ENCODE peak calls at places on chromosomes 12 and 14, in nine cellular contexts. C, D, P, A, S, Q, H, G and L are unnamed samples.

GRCh38 chr12:103751171-103751570 is 89.9 kb downstream of the NT5DC3 start:
- DNase-seq in H (no peak), P (no peak), Q (no peak), C (no peak), A (no peak), G (peak; percentile 81), S (no peak), D (peak; percentile 23), L (no peak)

GRCh38 chr14:96263347-96264199 is 7.6 kb downstream of the BDKRB1 start:
- DNase-seq in C (peak; percentile 2), S (no peak), A (peak; percentile 13), Q (no peak), D (no peak), P (no peak), G (no peak), H (no peak), L (no peak)

GRCh38 chr12:7844131-7844530 is 28.6 kb downstream of the SLC2A14 start:
- DNase-seq in P (peak; percentile 25), D (no peak), A (no peak), H (no peak), C (no peak), S (no peak), G (no peak), Q (no peak), L (no peak)

GRCh38 chr12:51496907-51497306 is 72.3 kb downstream of the SLC4A8 start:
- DNase-seq in D (no peak), G (no peak), S (no peak), Q (no peak), A (no peak), P (no peak), H (no peak), C (no peak), L (no peak)

GRCh38 chr14:51341338-51341737 is 101.3 kb downstream of the TMX1 start:
- DNase-seq in S (no peak), H (no peak), C (no peak), A (no peak), P (no peak), Q (peak; percentile 49), G (no peak), D (no peak), L (no peak)

GRCh38 chr12:46553911-46554310 is 181.3 kb upstream of the SLC38A2 start:
- DNase-seq in D (no peak), A (no peak), S (no peak), G (no peak), C (no peak), Q (peak; percentile 27), H (no peak), P (no peak), L (no peak)

GRCh38 chr12:93783827-93784226 is 106.7 kb downstream of the CRADD start:
- DNase-seq in C (no peak), G (no peak), P (no peak), D (no peak), A (no peak), H (no peak), S (no peak), Q (no peak), L (peak; percentile 76)

GRCh38 chr12:101963703-101964102 is 86.3 kb downstream of the DRAM1 start:
- DNase-seq in A (no peak), G (no peak), Q (no peak), D (no peak), C (no peak), H (no peak), S (peak; percentile 16), P (no peak), L (peak; percentile 29)

GRCh38 chr12:46752396-46752795 is 73.4 kb downstream of the SLC38A4 start:
- DNase-seq in H (no peak), P (no peak), A (no peak), G (no peak), D (no peak), C (no peak), Q (peak; percentile 76), S (no peak), L (no peak)

GRCh38 chr14:88706425-88706824 is 86.3 kb downstream of the EML5 start:
- DNase-seq in A (no peak), C (no peak), Q (peak; percentile 76), H (no peak), P (peak; percentile 5), D (no peak), G (no peak), S (no peak), L (no peak)

GRCh38 chr14:100534528-100535286 is 52.5 kb downstream of the BEGAIN start:
- DNase-seq in P (no peak), H (peak; percentile 23), S (no peak), C (no peak), A (peak; percentile 77), Q (no peak), D (no peak), G (peak; percentile 61), L (peak; percentile 43)

GRCh38 chr12:78726854-78727253 is 137.7 kb upstream of the SYT1 start:
- DNase-seq in Q (no peak), G (no peak), D (no peak), A (no peak), C (no peak), P (no peak), S (no peak), H (no peak), L (no peak)

GRCh38 chr14:69644814-69645213 is 33.4 kb downstream of the SUSD6 start:
- DNase-seq in C (no peak), P (no peak), G (no peak), A (no peak), S (no peak), D (no peak), Q (no peak), H (no peak), L (no peak)

GRCh38 chr12:46266382-46266791 is 2.5 kb downstream of the SLC38A1 start:
- DNase-seq in D (peak; percentile 36), G (no peak), S (no peak), A (no peak), H (no peak), Q (peak; percentile 77), P (peak; percentile 31), C (peak; percentile 42), L (peak; percentile 37)

GRCh38 chr12:45174595-45174994 is 41.3 kb upstream of the ANO6 start:
- DNase-seq in G (no peak), Q (no peak), P (no peak), S (no peak), C (no peak), H (no peak), A (no peak), D (no peak), L (no peak)

GRCh38 chr14:50335989-50336391 is 23.9 kb downstream of the DMAC2L start:
- DNase-seq in P (peak; percentile 52), H (no peak), D (no peak), A (no peak), Q (no peak), C (no peak), S (peak; percentile 28), G (peak; percentile 62), L (peak; percentile 82)

GRCh38 chr12:92055877-92056276 is 89.8 kb downstream of the BTG1 start:
- DNase-seq in S (no peak), Q (peak; percentile 84), G (no peak), C (no peak), A (peak; percentile 53), P (no peak), H (no peak), D (no peak), L (no peak)

GRCh38 chr14:50045039-50045711 is 71.2 kb downstream of the VCPKMT start:
- DNase-seq in H (peak; percentile 78), P (peak; percentile 50), D (no peak), C (peak; percentile 77), A (peak; percentile 79), S (peak; percentile 71), Q (peak; percentile 97), G (no peak), L (no peak)

GRCh38 chr12:45725631-45726593 is 3.6 kb upstream of the ARID2 start:
- DNase-seq in D (peak; percentile 22), C (peak; percentile 56), P (peak; percentile 35), S (no peak), H (no peak), G (peak; percentile 54), Q (peak; percentile 63), A (no peak), L (peak; percentile 36)

GRCh38 chr14:69363055-69363454 is 35.0 kb downstream of the ERH start:
- DNase-seq in S (peak; percentile 52), G (peak; percentile 87), C (no peak), A (no peak), H (no peak), D (no peak), Q (no peak), P (peak; percentile 21), L (peak; percentile 67)

GRCh38 chr12:19131020-19131431 is 1.5 kb downstream of the PLEKHA5 start:
- DNase-seq in D (no peak), A (peak; percentile 27), Q (peak; percentile 74), H (peak; percentile 21), S (no peak), G (no peak), P (no peak), C (no peak), L (no peak)

GRCh38 chr12:91180577-91180976 is 2.0 kb downstream of the DCN start:
- DNase-seq in P (peak; percentile 30), A (no peak), S (no peak), D (no peak), C (no peak), H (no peak), G (no peak), Q (no peak), L (no peak)

GRCh38 chr12:2944401-2945047 is 14.7 kb upstream of the TEAD4 start:
- DNase-seq in G (peak; percentile 97), A (peak; percentile 74), D (peak; percentile 64), C (peak; percentile 53), P (no peak), S (peak; percentile 38), Q (peak; percentile 56), H (peak; percentile 33), L (peak; percentile 55)
- H3K4me3 ChIP-seq in G (no peak overlapping the region), A (peak overlapping the region; percentile 35), D (no peak overlapping the region), C (no peak overlapping the region), P (no peak overlapping the region), S (no peak overlapping the region), Q (no peak overlapping the region), H (peak overlapping the region; percentile 39), L (no peak overlapping the region)

GRCh38 chr12:109944975-109945374 is 44.9 kb downstream of the TCHP start:
- DNase-seq in P (peak; percentile 58), H (no peak), G (peak; percentile 94), S (peak; percentile 31), Q (no peak), D (no peak), C (no peak), A (no peak), L (no peak)
- TF ChIP-seq CTCF in P (peak; percentile 31), H (no peak), G (peak; percentile 47), S (peak; percentile 33), Q (no peak), D (no peak), C (no peak), A (no peak), L (no peak)

DNA sequence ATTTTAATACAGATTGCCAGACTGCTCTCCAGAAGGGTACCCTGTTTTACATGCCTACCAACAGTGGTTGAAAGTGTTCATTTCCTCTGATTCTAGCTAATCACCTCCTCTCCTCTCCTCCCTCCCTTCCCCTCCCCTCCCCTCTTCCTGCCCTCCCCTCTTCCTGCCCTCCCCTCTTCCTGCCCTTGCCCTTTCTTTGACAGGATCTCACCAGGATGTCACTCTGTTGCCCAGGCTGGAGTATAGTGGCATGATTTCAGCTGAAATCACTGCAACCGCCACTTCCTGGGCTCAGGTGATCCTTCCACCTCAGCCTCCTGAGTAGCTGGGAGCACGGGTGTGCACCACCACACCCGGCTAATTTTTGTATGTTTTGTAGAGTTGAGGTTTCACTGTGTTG is 24.7 kb downstream of the APAF1 start:
- DNase-seq in H (no peak), D (no peak), C (no peak), A (no peak), S (no peak), Q (no peak), G (no peak), P (no peak), L (no peak)
- H3K36me3 ChIP-seq in H (no peaks in the 10 kb centered on the region), D (peaks cover 8% of the 10 kb centered on the region), C (peaks cover 76% of the 10 kb centered on the region), A (no peaks in the 10 kb centered on the region), S (peaks cover 75% of the 10 kb centered on the region), Q (peaks cover 2% of the 10 kb centered on the region), G (peaks cover 78% of the 10 kb centered on the region), P (peaks cover 20% of the 10 kb centered on the region), L (no peaks in the 10 kb centered on the region)

GRCh38 chr12:27672654-27673053 is 23.6 kb upstream of the REP15 start:
- DNase-seq in H (no peak), P (no peak), A (no peak), D (no peak), G (no peak), C (no peak), Q (no peak), S (no peak), L (no peak)
- H3K4me3 ChIP-seq in H (no peak overlapping the region), P (no peak overlapping the region), A (no peak overlapping the region), D (no peak overlapping the region), G (no peak overlapping the region), C (no peak overlapping the region), Q (no peak overlapping the region), S (no peak overlapping the region), L (no peak overlapping the region)